ENCODE peak calls at places on chromosomes 13 and 19, in four cellular contexts. I is CD4-positive, alpha-beta T cell; F is CD4-positive, CD25-positive, alpha-beta regulatory T cell; L is upper lobe of left lung. E is an unnamed sample.

GRCh38 chr13:107866007-107866665 is 349.2 kb downstream of the LIG4 start:
- ATAC-seq in I (no peak), F (no peak), L (peak; percentile 28), E (peak; percentile 32)

GRCh38 chr13:43095771-43096719 is 72.7 kb downstream of the DNAJC15 start:
- ATAC-seq in I (no peak), F (no peak), L (no peak), E (no peak)

GRCh38 chr19:24054044-24054935 is 32.7 kb upstream of the ZNF254 start:
- ATAC-seq in I (no peak), F (peak; percentile 13), L (no peak), E (no peak)

GRCh38 chr13:94579063-94579462 is 16.9 kb downstream of the TGDS start:
- ATAC-seq in I (no peak), F (no peak), L (no peak), E (no peak)

GRCh38 chr13:39016087-39016486 is 21.8 kb downstream of the PROSER1 start:
- ATAC-seq in I (no peak), F (no peak), L (no peak), E (no peak)

GRCh38 chr13:36431204-36432105 is 840 bp upstream of the CCNA1 start:
- ATAC-seq in I (no peak), F (peak; percentile 31), L (peak; percentile 63), E (peak; percentile 34)

GRCh38 chr19:47630594-47630993 is 21.7 kb downstream of the BICRA start:
- ATAC-seq in I (no peak), F (no peak), L (no peak), E (no peak)

GRCh38 chr13:114259374-114259773 is 22.0 kb upstream of the UPF3A start:
- ATAC-seq in I (no peak), F (no peak), L (no peak), E (no peak)

GRCh38 chr13:112951674-112952371 is 17.2 kb upstream of the MCF2L start:
- ATAC-seq in I (no peak), F (no peak), L (no peak), E (no peak)

GRCh38 chr19:15368051-15368632 is 11.4 kb downstream of the AKAP8 start:
- ATAC-seq in I (no peak), F (no peak), L (no peak), E (no peak)

GRCh38 chr13:63088226-63088625 is 1672.6 kb upstream of the PCDH20 start:
- ATAC-seq in I (no peak), F (no peak), L (no peak), E (no peak)

GRCh38 chr19:10194500-10195198 is at the start of gene DNMT1:
- ATAC-seq in I (peak; percentile 93), F (peak; percentile 95), L (peak; percentile 98), E (peak; percentile 97)

GRCh38 chr13:51632643-51633357 is 48.5 kb downstream of the WDFY2 start:
- ATAC-seq in I (no peak), F (no peak), L (no peak), E (peak; percentile 51)

GRCh38 chr13:51628059-51628852 is 44.0 kb downstream of the WDFY2 start:
- ATAC-seq in I (no peak), F (no peak), L (no peak), E (no peak)

GRCh38 chr13:51626749-51627148 is 42.5 kb downstream of the WDFY2 start:
- ATAC-seq in I (no peak), F (no peak), L (no peak), E (no peak)

GRCh38 chr13:51625555-51626345 is 41.5 kb downstream of the WDFY2 start:
- ATAC-seq in I (no peak), F (no peak), L (no peak), E (no peak)

DNA sequence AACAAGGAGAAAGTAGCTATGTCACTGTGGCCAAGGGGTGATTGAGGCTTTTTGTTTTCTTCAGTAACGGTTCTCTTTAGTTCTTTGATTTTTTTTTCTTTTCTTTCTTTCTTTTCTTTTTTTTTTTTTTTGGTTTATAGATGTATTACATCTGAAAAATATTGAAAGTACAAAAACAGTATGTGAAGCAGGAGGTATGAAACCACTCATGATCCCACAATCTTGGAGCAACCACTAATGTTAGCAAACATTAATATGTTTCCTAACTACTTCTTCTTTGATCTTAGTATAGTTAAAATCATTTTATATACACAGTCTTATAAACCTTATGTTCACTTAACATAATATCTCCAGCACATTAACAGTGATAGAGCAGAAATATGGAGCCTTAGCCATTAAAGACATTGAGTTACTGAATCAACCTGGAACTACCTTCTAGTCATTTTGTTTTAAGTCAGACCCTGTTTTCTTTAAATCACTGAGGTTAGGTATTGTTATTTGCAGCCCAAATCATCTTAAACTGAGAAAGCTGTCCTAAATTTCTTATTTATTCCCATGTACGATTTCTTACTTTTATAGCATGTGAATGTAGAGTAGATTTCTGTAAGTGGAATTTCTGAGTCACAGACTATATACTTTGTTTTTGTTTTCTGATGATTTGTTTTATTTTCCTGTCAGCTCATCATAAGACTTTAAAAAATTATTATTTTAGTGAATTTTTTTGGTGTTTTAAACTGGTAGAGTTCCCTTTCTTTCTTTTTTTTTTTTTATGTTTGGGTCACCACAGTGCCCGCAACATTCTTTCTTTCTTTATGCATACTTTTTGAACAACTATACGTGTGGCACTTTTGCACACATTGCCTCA is 45.7 kb downstream of the WDFY2 start:
- ATAC-seq in I (no peak), F (no peak), L (no peak), E (no peak)
- H3K27ac ChIP-seq in I (no peak overlapping the region), F (no peak overlapping the region), L (no peak overlapping the region), E (no peak overlapping the region)

GRCh38 chr13:24906268-24906667 is 142.3 kb downstream of the RNF17 start:
- ATAC-seq in I (no peak), F (no peak), L (no peak), E (no peak)

GRCh38 chr13:24911135-24911524 is 147.2 kb downstream of the RNF17 start:
- ATAC-seq in I (no peak), F (no peak), L (no peak), E (no peak)

GRCh38 chr13:24916464-24916863 is 152.5 kb downstream of the RNF17 start:
- ATAC-seq in I (no peak), F (no peak), L (no peak), E (no peak)

GRCh38 chr13:24905242-24905641 is 141.3 kb downstream of the RNF17 start:
- ATAC-seq in I (no peak), F (no peak), L (no peak), E (no peak)

DNA sequence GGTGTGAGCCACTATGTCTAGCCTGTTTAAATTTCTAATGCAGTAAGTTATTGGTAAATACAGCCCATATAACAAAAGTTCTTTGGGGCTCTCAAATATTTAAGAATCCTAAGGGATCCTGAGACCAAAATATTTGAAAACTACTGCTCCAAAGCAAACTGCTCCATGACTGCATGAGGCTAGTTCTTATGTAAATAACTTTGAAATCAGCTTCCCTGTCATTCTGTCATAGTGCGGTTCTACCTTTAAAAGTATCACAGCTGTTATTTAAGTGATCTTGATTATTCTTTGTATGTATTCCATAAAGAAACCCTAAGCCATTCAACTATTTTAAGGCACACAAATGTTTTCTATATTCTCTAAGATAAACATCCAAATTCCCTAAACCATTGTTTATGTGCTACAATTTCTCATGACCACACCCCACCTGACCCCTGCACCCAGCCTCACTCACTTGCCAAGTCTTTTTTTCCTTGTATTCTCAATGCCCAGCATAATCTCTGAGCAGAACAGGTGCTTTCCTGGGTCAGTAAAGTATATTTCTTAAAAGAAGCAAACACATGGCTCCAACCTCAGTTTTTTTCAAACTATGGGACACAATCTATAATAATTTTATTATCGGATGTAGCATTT is 146.6 kb downstream of the RNF17 start:
- ATAC-seq in I (no peak), F (no peak), L (no peak), E (no peak)
- H3K27ac ChIP-seq in I (no peak overlapping the region), F (no peak overlapping the region), L (no peak overlapping the region), E (no peak overlapping the region)

DNA sequence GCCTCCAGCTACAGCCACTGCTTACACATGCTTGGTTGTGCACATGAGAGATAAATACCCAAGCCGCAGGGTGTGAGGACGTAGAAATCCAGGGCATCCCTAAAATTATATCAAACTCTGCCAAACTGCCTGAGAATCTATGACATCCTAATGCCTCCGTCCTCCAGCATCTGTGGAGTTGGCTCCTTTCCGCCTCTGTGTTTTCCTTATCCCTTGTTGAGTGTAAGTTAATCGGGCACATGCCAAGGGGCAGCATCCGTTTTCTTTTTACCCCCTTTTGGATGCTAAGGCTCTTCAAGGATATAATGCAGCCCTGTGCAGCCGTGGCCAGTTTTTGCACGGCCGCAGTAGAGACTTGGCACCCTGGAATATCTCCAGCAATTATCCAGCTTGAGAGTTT is 66.5 kb downstream of the COL4A2 start:
- ATAC-seq in I (no peak), F (no peak), L (no peak), E (no peak)
- H3K27ac ChIP-seq in I (no peak overlapping the region), F (no peak overlapping the region), L (no peak overlapping the region), E (peak overlapping the region; percentile 68)

GRCh38 chr19:41310031-41310831 is at the start of gene CCDC97:
- ATAC-seq in I (peak; percentile 55), F (peak; percentile 70), L (peak; percentile 89), E (peak; percentile 85)

GRCh38 chr19:41309225-41310030 is 544 bp upstream of the CCDC97 start:
- ATAC-seq in I (peak; percentile 0), F (no peak), L (peak; percentile 48), E (peak; percentile 29)

GRCh38 chr19:41308450-41309224 is 1.3 kb upstream of the CCDC97 start:
- ATAC-seq in I (peak; percentile 57), F (peak; percentile 69), L (peak; percentile 93), E (peak; percentile 58)

GRCh38 chr19:41311072-41311471 is 1.1 kb downstream of the CCDC97 start:
- ATAC-seq in I (no peak), F (no peak), L (no peak), E (no peak)

GRCh38 chr19:41311613-41312012 is 1.6 kb downstream of the CCDC97 start:
- ATAC-seq in I (no peak), F (no peak), L (no peak), E (no peak)
- H3K27ac ChIP-seq in I (no peak overlapping the region), F (no peak overlapping the region), L (no peak overlapping the region), E (no peak overlapping the region)

GRCh38 chr19:4378886-4379285 is 21.5 kb downstream of the SH3GL1 start:
- ATAC-seq in I (no peak), F (no peak), L (no peak), E (no peak)
- H3K27ac ChIP-seq in I (peak overlapping the region; percentile 71), F (peak overlapping the region; percentile 81), L (peak overlapping the region; percentile 78), E (no peak overlapping the region)